ENCODE peak calls at places on chromosome 18, in seven cellular contexts. One of them, this sample, is unnamed.

GRCh38 chr18:35974181-35974580 is 1.7 kb downstream of the RMP24 start:
- DNase-seq in transverse colon: no peak
- DNase-seq in A549: no peak
- DNase-seq in HCT116: no peak
- DNase-seq in heart left ventricle: no peak
- DNase-seq in IMR-90: no peak
- DNase-seq in esophagus squamous epithelium: no peak
- DNase-seq in this sample: no peak

GRCh38 chr18:26547302-26548143 is 830 bp downstream of the KCTD1 start:
- DNase-seq in transverse colon: peak; percentile 60
- DNase-seq in A549: peak; percentile 85
- DNase-seq in HCT116: no peak
- DNase-seq in heart left ventricle: peak; percentile 82
- DNase-seq in IMR-90: peak; percentile 84
- DNase-seq in esophagus squamous epithelium: peak; percentile 3
- DNase-seq in this sample: peak; percentile 71

GRCh38 chr18:79856119-79857080 is 58.7 kb downstream of the KCNG2 start:
- DNase-seq in transverse colon: no peak
- DNase-seq in A549: peak; percentile 24
- DNase-seq in HCT116: no peak
- DNase-seq in heart left ventricle: no peak
- DNase-seq in IMR-90: peak; percentile 25
- DNase-seq in esophagus squamous epithelium: no peak
- DNase-seq in this sample: no peak

GRCh38 chr18:79395761-79396404 is at the start of gene NFATC1:
- DNase-seq in transverse colon: peak; percentile 67
- DNase-seq in A549: peak; percentile 61
- DNase-seq in HCT116: no peak
- DNase-seq in heart left ventricle: peak; percentile 90
- DNase-seq in IMR-90: peak; percentile 67
- DNase-seq in esophagus squamous epithelium: no peak
- DNase-seq in this sample: peak; percentile 54

GRCh38 chr18:47953471-47953931 is 23.0 kb upstream of the SMAD2 start:
- DNase-seq in transverse colon: peak; percentile 17
- DNase-seq in A549: no peak
- DNase-seq in HCT116: no peak
- DNase-seq in heart left ventricle: no peak
- DNase-seq in IMR-90: no peak
- DNase-seq in esophagus squamous epithelium: peak; percentile 4
- DNase-seq in this sample: peak; percentile 52

GRCh38 chr18:27377251-27377650 is 192.1 kb upstream of the CHST9 start:
- DNase-seq in transverse colon: no peak
- DNase-seq in A549: no peak
- DNase-seq in HCT116: no peak
- DNase-seq in heart left ventricle: no peak
- DNase-seq in IMR-90: no peak
- DNase-seq in esophagus squamous epithelium: no peak
- DNase-seq in this sample: no peak

GRCh38 chr18:3451166-3451988 is 1.4 kb downstream of the TGIF1 start:
- DNase-seq in transverse colon: peak; percentile 95
- DNase-seq in A549: peak; percentile 86
- DNase-seq in HCT116: no peak
- DNase-seq in heart left ventricle: peak; percentile 96
- DNase-seq in IMR-90: peak; percentile 89
- DNase-seq in esophagus squamous epithelium: peak; percentile 52
- DNase-seq in this sample: peak; percentile 97

GRCh38 chr18:41724195-41724594 is 230.8 kb upstream of the PIK3C3 start:
- DNase-seq in transverse colon: no peak
- DNase-seq in A549: no peak
- DNase-seq in HCT116: no peak
- DNase-seq in heart left ventricle: no peak
- DNase-seq in IMR-90: no peak
- DNase-seq in esophagus squamous epithelium: no peak
- DNase-seq in this sample: no peak

GRCh38 chr18:3966985-3967856 is 487.9 kb downstream of the DLGAP1 start:
- DNase-seq in transverse colon: no peak
- DNase-seq in A549: peak; percentile 89
- DNase-seq in HCT116: no peak
- DNase-seq in heart left ventricle: no peak
- DNase-seq in IMR-90: peak; percentile 40
- DNase-seq in esophagus squamous epithelium: no peak
- DNase-seq in this sample: peak; percentile 70

GRCh38 chr18:37634516-37634915 is 68.9 kb upstream of the CELF4 start:
- DNase-seq in transverse colon: no peak
- DNase-seq in A549: no peak
- DNase-seq in HCT116: no peak
- DNase-seq in heart left ventricle: no peak
- DNase-seq in IMR-90: no peak
- DNase-seq in esophagus squamous epithelium: no peak
- DNase-seq in this sample: no peak

GRCh38 chr18:79798999-79799370 is 1.2 kb downstream of the KCNG2 start:
- DNase-seq in transverse colon: no peak
- DNase-seq in A549: no peak
- DNase-seq in HCT116: no peak
- DNase-seq in heart left ventricle: no peak
- DNase-seq in IMR-90: no peak
- DNase-seq in esophagus squamous epithelium: no peak
- DNase-seq in this sample: no peak

GRCh38 chr18:79510046-79510685 is 114.4 kb downstream of the NFATC1 start:
- DNase-seq in transverse colon: no peak
- DNase-seq in A549: no peak
- DNase-seq in HCT116: no peak
- DNase-seq in heart left ventricle: peak; percentile 49
- DNase-seq in IMR-90: no peak
- DNase-seq in esophagus squamous epithelium: no peak
- DNase-seq in this sample: no peak

GRCh38 chr18:31573047-31573446 is 18.6 kb upstream of the TTR start:
- DNase-seq in transverse colon: no peak
- DNase-seq in A549: no peak
- DNase-seq in HCT116: no peak
- DNase-seq in heart left ventricle: no peak
- DNase-seq in IMR-90: no peak
- DNase-seq in esophagus squamous epithelium: no peak
- DNase-seq in this sample: no peak

GRCh38 chr18:44986933-44987332 is 306.2 kb downstream of the SETBP1 start:
- DNase-seq in transverse colon: no peak
- DNase-seq in A549: no peak
- DNase-seq in HCT116: no peak
- DNase-seq in heart left ventricle: no peak
- DNase-seq in IMR-90: no peak
- DNase-seq in esophagus squamous epithelium: no peak
- DNase-seq in this sample: no peak

GRCh38 chr18:7605705-7606104 is 38.6 kb downstream of the PTPRM start:
- DNase-seq in transverse colon: no peak
- DNase-seq in A549: no peak
- DNase-seq in HCT116: no peak
- DNase-seq in heart left ventricle: no peak
- DNase-seq in IMR-90: no peak
- DNase-seq in esophagus squamous epithelium: no peak
- DNase-seq in this sample: no peak

DNA sequence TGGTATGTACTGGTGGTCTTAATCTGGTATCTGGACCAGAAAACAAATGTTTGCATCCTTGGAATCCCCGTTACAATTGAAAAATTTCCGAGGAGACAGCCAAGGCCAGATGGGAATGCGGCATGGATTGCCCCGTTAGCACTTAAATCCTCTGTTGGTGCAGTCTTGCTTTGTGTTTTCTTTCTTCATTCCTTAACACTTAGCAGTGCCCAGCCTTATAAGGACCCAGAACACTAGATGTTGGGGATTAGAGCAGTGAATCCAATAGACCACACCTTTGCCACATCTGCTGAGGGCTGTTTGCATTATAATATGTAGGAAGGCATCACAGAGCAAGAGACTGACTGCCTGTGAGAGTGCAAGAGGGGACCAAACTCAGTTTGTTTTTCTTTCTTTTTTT is 12.8 kb upstream of the ZNF532 start:
- DNase-seq in transverse colon: no peak
- DNase-seq in A549: no peak
- DNase-seq in HCT116: no peak
- DNase-seq in heart left ventricle: no peak
- DNase-seq in IMR-90: no peak
- DNase-seq in esophagus squamous epithelium: no peak
- DNase-seq in this sample: no peak
- H3K27ac ChIP-seq in transverse colon: no peak overlapping the region
- H3K27ac ChIP-seq in A549: no peak overlapping the region
- H3K27ac ChIP-seq in HCT116: no peak overlapping the region
- H3K27ac ChIP-seq in heart left ventricle: no peak overlapping the region
- H3K27ac ChIP-seq in IMR-90: no peak overlapping the region
- H3K27ac ChIP-seq in esophagus squamous epithelium: no peak overlapping the region
- H3K27ac ChIP-seq in this sample: no peak overlapping the region

GRCh38 chr18:74290831-74291770 is 662 bp downstream of the CYB5A start:
- DNase-seq in transverse colon: peak; percentile 65
- DNase-seq in A549: no peak
- DNase-seq in HCT116: peak; percentile 39
- DNase-seq in heart left ventricle: no peak
- DNase-seq in IMR-90: no peak
- DNase-seq in esophagus squamous epithelium: no peak
- DNase-seq in this sample: no peak

GRCh38 chr18:74294526-74294925 is 2.8 kb upstream of the CYB5A start:
- DNase-seq in transverse colon: no peak
- DNase-seq in A549: no peak
- DNase-seq in HCT116: no peak
- DNase-seq in heart left ventricle: no peak
- DNase-seq in IMR-90: no peak
- DNase-seq in esophagus squamous epithelium: no peak
- DNase-seq in this sample: no peak

GRCh38 chr18:74289946-74290478 is 1.8 kb downstream of the CYB5A start:
- DNase-seq in transverse colon: no peak
- DNase-seq in A549: no peak
- DNase-seq in HCT116: no peak
- DNase-seq in heart left ventricle: no peak
- DNase-seq in IMR-90: no peak
- DNase-seq in esophagus squamous epithelium: no peak
- DNase-seq in this sample: no peak

GRCh38 chr18:74292541-74292858 is 737 bp upstream of the CYB5A start:
- DNase-seq in transverse colon: no peak
- DNase-seq in A549: no peak
- DNase-seq in HCT116: no peak
- DNase-seq in heart left ventricle: no peak
- DNase-seq in IMR-90: no peak
- DNase-seq in esophagus squamous epithelium: no peak
- DNase-seq in this sample: no peak

GRCh38 chr18:74291771-74292540 is at the start of gene CYB5A:
- DNase-seq in transverse colon: peak; percentile 99
- DNase-seq in A549: peak; percentile 95
- DNase-seq in HCT116: peak; percentile 83
- DNase-seq in heart left ventricle: peak; percentile 99
- DNase-seq in IMR-90: peak; percentile 93
- DNase-seq in esophagus squamous epithelium: peak; percentile 88
- DNase-seq in this sample: peak; percentile 97
- TF ChIP-seq POLR2A in transverse colon: peak; percentile 71
- TF ChIP-seq POLR2A in A549: peak; percentile 68
- TF ChIP-seq POLR2A in HCT116: no peak
- TF ChIP-seq POLR2A in heart left ventricle: no peak
- TF ChIP-seq POLR2A in IMR-90: no peak
- TF ChIP-seq POLR2A in esophagus squamous epithelium: no peak
- TF ChIP-seq POLR2A in this sample: no peak

GRCh38 chr18:57352761-57353136 is 392 bp downstream of the ST8SIA3 start:
- DNase-seq in transverse colon: no peak
- DNase-seq in A549: no peak
- DNase-seq in HCT116: no peak
- DNase-seq in heart left ventricle: no peak
- DNase-seq in IMR-90: no peak
- DNase-seq in esophagus squamous epithelium: no peak
- DNase-seq in this sample: no peak
- H3K27ac ChIP-seq in transverse colon: no peak overlapping the region
- H3K27ac ChIP-seq in A549: no peak overlapping the region
- H3K27ac ChIP-seq in HCT116: no peak overlapping the region
- H3K27ac ChIP-seq in heart left ventricle: no peak overlapping the region
- H3K27ac ChIP-seq in IMR-90: no peak overlapping the region
- H3K27ac ChIP-seq in esophagus squamous epithelium: no peak overlapping the region
- H3K27ac ChIP-seq in this sample: no peak overlapping the region

DNA sequence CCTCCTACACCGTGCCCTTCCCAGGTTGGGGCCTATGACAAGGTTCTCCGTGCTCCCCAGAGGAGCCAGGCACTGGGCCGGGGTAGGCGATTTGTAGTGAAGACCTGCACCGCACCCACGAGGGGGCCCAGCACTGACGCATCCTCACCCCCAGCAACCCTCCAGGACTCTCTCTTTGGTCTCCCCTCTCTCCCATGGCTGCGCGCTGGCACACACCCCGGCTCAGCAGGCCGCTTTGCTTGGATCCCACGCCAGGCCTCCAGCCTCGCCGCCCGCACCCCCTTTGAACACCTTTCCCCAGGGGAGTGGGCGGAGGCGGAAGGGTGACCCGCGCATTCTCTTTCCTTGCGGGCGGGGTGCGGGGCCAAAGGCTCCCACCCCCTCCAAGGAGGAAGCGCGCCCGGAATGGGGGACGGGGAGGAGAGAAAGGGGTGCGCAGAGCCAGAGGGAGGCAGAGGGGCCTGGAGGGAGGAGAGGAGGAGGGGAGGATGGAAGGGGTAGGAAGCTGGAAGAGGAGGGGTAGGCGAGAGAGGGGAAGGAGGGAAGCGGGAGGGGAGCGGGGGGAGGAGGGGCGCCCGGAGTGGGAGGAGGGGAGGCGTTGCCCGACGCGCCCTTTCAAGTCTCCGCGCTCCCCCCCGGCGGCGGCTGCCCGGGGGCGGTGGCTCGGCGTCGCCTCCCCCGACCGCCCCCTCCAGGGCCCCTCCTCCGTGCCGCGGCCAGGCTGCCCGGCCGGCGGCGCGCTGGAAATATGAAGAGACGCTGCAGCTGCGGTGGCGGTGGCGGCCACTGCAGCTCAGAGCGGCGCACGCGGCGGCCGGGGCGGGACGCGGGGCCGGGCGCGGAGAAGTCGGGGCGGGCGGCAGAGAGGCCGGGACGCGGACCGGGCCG is at the start of gene APCDD1:
- DNase-seq in transverse colon: peak; percentile 45
- DNase-seq in A549: no peak
- DNase-seq in HCT116: no peak
- DNase-seq in heart left ventricle: peak; percentile 85
- DNase-seq in IMR-90: no peak
- DNase-seq in esophagus squamous epithelium: no peak
- DNase-seq in this sample: peak; percentile 47
- TF ChIP-seq POLR2A in transverse colon: no peak
- TF ChIP-seq POLR2A in A549: no peak
- TF ChIP-seq POLR2A in HCT116: no peak
- TF ChIP-seq POLR2A in heart left ventricle: no peak
- TF ChIP-seq POLR2A in IMR-90: no peak
- TF ChIP-seq POLR2A in esophagus squamous epithelium: no peak
- TF ChIP-seq POLR2A in this sample: peak; percentile 62

DNA sequence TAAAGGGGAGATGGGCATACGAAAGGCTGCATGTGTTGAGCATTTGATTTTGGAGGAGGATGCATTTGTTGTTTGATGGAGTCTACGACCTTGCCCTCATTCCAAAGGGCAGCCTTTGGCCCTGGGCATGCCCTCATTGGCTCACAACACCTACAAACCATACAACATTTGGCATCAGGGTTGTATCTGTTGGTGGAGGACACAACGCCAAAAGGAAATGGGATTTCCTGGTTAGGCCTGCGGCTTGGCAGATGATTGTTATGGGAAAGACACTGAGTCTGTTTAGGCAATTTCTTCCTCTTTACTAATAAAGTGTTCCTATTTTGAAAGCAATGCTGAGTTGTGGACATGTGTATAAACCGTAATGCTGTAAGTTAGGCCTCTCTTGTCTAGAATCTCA is 246.9 kb downstream of the LDLRAD4 start:
- DNase-seq in transverse colon: no peak
- DNase-seq in A549: no peak
- DNase-seq in HCT116: no peak
- DNase-seq in heart left ventricle: no peak
- DNase-seq in IMR-90: no peak
- DNase-seq in esophagus squamous epithelium: no peak
- DNase-seq in this sample: no peak
- H3K27ac ChIP-seq in transverse colon: peak overlapping the region; percentile 42
- H3K27ac ChIP-seq in A549: no peak overlapping the region
- H3K27ac ChIP-seq in HCT116: no peak overlapping the region
- H3K27ac ChIP-seq in heart left ventricle: peak overlapping the region; percentile 21
- H3K27ac ChIP-seq in IMR-90: no peak overlapping the region
- H3K27ac ChIP-seq in esophagus squamous epithelium: peak overlapping the region; percentile 18
- H3K27ac ChIP-seq in this sample: peak overlapping the region; percentile 57

This sample was measured in adrenal gland.